ENCODE peak calls at places on chromosomes 11 and 22, in five cellular contexts. U is sigmoid colon, B is uterus, S is IMR-90, R is A549. X is an unnamed sample.

GRCh38 chr22:43821606-43822425 is 9.7 kb upstream of the EFCAB6 start:
- DNase-seq in S (no peak), R (no peak), U (no peak), B (no peak), X (no peak)

GRCh38 chr11:72041364-72042058 is 38.8 kb downstream of the NUMA1 start:
- DNase-seq in U (peak), R (peak), B (peak), S (peak), X (peak)

GRCh38 chr11:76801736-76802135 is 18.6 kb downstream of the TSKU start:
- DNase-seq in R (no peak), B (no peak), U (no peak), S (peak), X (no peak)

GRCh38 chr11:1589996-1590395 is 4.9 kb upstream of the KRTAP5-1 start:
- DNase-seq in R (no peak), U (peak), B (no peak), S (no peak), X (no peak)

GRCh38 chr11:117076941-117077659 is 21.1 kb downstream of the SIK3 start:
- DNase-seq in B (no peak), U (no peak), S (no peak), R (no peak), X (no peak)

GRCh38 chr11:44627911-44628729 is 62.7 kb downstream of the CD82 start:
- DNase-seq in R (no peak), B (peak), U (peak), S (peak), X (no peak)

GRCh38 chr11:76756341-76756771 is 26.8 kb upstream of the TSKU start:
- DNase-seq in U (peak), B (no peak), S (no peak), R (no peak), X (no peak)

GRCh38 chr11:114832532-114833125 is 154.3 kb downstream of the NXPE2 start:
- DNase-seq in B (no peak), U (no peak), R (no peak), S (no peak), X (no peak)

GRCh38 chr11:66701432-66702240 is 23.9 kb upstream of the RBM4B start:
- DNase-seq in R (no peak), B (no peak), S (no peak), U (no peak), X (no peak)

GRCh38 chr11:122394326-122394725 is 261.2 kb upstream of the UBASH3B start:
- DNase-seq in R (no peak), U (no peak), S (no peak), B (no peak), X (no peak)

GRCh38 chr11:60937144-60937527 is 12.9 kb downstream of the TMEM132A start:
- DNase-seq in B (no peak), S (no peak), U (no peak), R (no peak), X (no peak)

GRCh38 chr11:60935676-60936442 is 11.6 kb downstream of the TMEM132A start:
- DNase-seq in R (no peak), S (no peak), B (no peak), U (no peak), X (no peak)

GRCh38 chr11:60937811-60938210 is 13.6 kb downstream of the TMEM132A start:
- DNase-seq in S (no peak), R (no peak), U (no peak), B (no peak), X (no peak)

GRCh38 chr11:60934790-60935605 is 10.7 kb downstream of the TMEM132A start:
- DNase-seq in B (no peak), R (no peak), S (no peak), U (no peak), X (no peak)

GRCh38 chr11:60936467-60937143 is 12.3 kb downstream of the TMEM132A start:
- DNase-seq in S (no peak), B (no peak), R (no peak), U (no peak), X (no peak)
- TF ChIP-seq POLR2A in S (no peak), B (no peak), R (no peak), U (no peak), X (no peak)

DNA sequence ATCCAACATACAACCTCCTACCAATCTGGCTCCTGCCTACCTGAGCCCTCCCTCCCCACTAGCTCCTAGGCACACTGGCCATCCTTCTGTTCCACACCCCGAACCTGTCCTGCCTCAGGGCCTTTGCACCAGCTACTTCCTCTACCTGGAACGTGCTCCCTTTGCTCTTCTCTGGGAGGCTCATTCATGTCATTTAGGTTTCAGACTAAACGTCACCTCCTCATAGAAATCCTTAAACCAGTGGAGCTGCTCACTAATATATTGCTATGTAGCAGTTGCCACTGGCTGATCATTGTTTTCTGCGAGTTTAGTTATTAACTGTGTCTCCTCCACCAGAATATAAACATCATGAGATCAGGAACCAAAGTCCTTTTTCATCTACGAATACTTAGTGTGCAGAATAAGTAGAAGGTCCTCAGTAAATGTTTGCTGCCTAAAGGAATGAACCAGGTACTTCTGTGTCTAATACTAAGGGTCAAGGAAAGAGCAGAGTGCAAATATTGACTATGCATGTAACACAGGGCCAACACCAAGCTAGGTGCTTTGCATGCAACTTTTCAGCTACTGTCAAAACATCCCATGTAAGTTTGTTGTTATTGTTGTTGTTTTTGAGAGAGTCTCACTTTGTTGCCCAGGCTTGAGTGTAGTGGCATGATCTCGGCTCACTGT is 277.6 kb upstream of the SYN3 start:
- DNase-seq in S (no peak), U (no peak), B (no peak), R (peak), X (no peak)
- TF ChIP-seq POLR2A in S (no peak), U (no peak), B (no peak), R (no peak), X (no peak)

GRCh38 chr22:45163417-45164216 is at the start of gene NUP50:
- DNase-seq in R (peak), S (peak), B (peak), U (peak), X (peak)
- TF ChIP-seq POLR2A in R (peak), S (peak), B (peak), U (peak), X (peak)

GRCh38 chr11:34356918-34357645 is 728 bp downstream of the ABTB2 start:
- DNase-seq in B (peak), U (peak), S (peak), R (peak), X (no peak)

GRCh38 chr11:34356576-34356917 is 1.3 kb downstream of the ABTB2 start:
- DNase-seq in U (peak), S (peak), B (peak), R (peak), X (no peak)

GRCh38 chr11:34358666-34359547 is 1.1 kb upstream of the ABTB2 start:
- DNase-seq in S (peak), R (peak), B (peak), U (peak), X (no peak)

GRCh38 chr11:34358258-34358665 is 452 bp upstream of the ABTB2 start:
- DNase-seq in U (peak), B (peak), R (peak), S (peak), X (peak)

DNA sequence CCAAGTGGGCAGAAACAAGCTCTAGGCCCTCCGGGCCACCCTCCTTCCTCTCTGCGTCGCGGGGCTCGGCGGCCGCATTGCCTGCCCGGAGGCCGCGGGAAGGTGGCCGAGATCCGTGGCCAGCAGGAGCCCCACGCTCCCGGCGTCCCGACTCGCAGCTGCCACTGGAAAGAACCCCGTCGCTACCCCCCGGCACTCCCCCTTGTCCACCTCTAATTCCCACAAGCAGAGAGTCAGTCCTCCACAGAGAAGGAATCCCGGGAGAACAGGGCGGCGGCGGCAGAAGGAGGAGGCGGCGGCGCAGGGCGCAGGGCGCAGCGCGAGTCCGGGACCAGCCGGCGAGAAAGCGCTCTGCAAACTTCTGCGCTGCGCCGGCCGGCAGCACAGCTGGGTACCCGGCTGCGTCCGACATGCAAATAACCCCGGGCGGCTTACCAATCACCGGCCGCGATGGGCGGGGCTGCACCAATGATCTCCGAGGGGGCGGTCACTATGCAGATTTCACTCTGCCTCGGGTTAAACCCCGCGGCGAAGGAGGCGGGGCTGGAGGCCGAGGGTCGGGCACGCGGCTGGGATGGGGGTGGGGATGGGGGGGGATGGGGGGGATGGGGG is at the start of gene ABTB2:
- DNase-seq in U (peak), S (peak), R (peak), B (peak), X (peak)
- TF ChIP-seq POLR2A in U (peak), S (peak), R (peak), B (peak), X (peak)

X was measured in H54.